ENCODE peak calls at places on chromosomes 2 and 18, in ten cellular contexts. E is hepatocyte; D is left lung; U is colonic mucosa; M is heart right ventricle; C is CD8-positive, alpha-beta memory T cell; F is fibroblast of lung; N is thyroid gland; S is CD4-positive, alpha-beta T cell; P is CD4-positive, CD25-positive, alpha-beta regulatory T cell. X is an unnamed sample. For H3K9me3, the result is how much of the 10 kb centered on the place peaks cover.

GRCh38 chr2:9474361-9475117 is at the start of gene IAH1:
- DNase-seq in E (peak), M (peak), U (peak), F (peak), N (peak), P (peak), D (peak), S (peak), C (peak), X (peak)

GRCh38 chr18:10950080-10950875 is 199.1 kb downstream of the PIEZO2 start:
- DNase-seq in C (no peak), D (no peak), U (no peak), S (no peak), E (no peak), N (no peak), P (no peak), M (no peak), F (no peak), X (no peak)

GRCh38 chr2:207233731-207234130 is 68.0 kb upstream of the KLF7 start:
- DNase-seq in E (no peak), S (no peak), P (no peak), M (no peak), N (no peak), C (no peak), F (no peak), U (no peak), D (no peak), X (no peak)

GRCh38 chr18:79944126-79944731 is 7.2 kb downstream of the SLC66A2 start:
- DNase-seq in D (peak), M (no peak), C (no peak), N (peak), P (no peak), E (no peak), F (no peak), U (peak), S (no peak), X (no peak)

GRCh38 chr2:216691210-216691741 is 4.1 kb downstream of the IGFBP5 start:
- DNase-seq in P (no peak), C (no peak), S (no peak), E (peak), U (no peak), F (peak), D (peak), M (peak), N (peak), X (peak)

GRCh38 chr18:76363451-76364120 is 131.5 kb downstream of the ZNF516 start:
- DNase-seq in N (no peak), D (no peak), M (no peak), C (no peak), E (no peak), F (peak), P (no peak), S (no peak), U (no peak), X (peak)

GRCh38 chr2:141824790-141825189 is 306.0 kb downstream of the LRP1B start:
- DNase-seq in S (no peak), F (no peak), N (no peak), C (no peak), D (no peak), P (no peak), U (no peak), M (no peak), E (no peak), X (no peak)

GRCh38 chr18:34976899-34977786 is 64.1 kb upstream of the MAPRE2 start:
- DNase-seq in C (peak), P (peak), D (peak), U (peak), N (peak), S (peak), M (peak), E (peak), F (peak), X (peak)

GRCh38 chr2:218569661-218570500 is 1.2 kb downstream of the CNOT9 start:
- DNase-seq in P (no peak), M (no peak), S (no peak), N (no peak), E (peak), U (peak), D (peak), F (peak), C (peak), X (no peak)

GRCh38 chr2:105417789-105418475 is 19.1 kb upstream of the FHL2 start:
- DNase-seq in S (no peak), N (no peak), P (no peak), E (no peak), M (no peak), D (no peak), C (no peak), U (no peak), F (peak), X (no peak)

GRCh38 chr2:27903018-27903417 is 12.5 kb downstream of the BABAM2 start:
- DNase-seq in F (peak), N (no peak), C (no peak), D (no peak), S (no peak), P (no peak), M (no peak), U (no peak), E (no peak), X (no peak)

DNA sequence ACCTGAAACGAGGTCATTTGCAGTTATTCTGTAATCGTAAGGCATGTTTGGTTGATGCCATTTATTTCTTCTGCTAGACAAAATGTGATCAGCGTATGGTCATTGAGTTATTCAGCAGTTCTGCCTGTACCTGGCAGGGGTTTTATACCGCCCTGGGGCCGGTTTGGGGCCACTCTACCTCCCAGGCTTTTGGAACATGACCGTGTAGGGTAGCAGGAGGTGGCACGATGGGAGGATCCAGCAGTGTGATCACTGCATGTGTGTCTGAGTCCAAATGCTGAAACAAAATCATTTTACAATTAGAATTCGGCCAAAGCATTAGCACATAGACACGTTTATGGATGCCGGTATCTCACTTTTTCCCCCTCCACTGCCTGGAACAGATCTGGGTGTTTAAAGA is 26.7 kb downstream of the LPIN1 start:
- DNase-seq in C (no peak), P (no peak), N (no peak), U (no peak), S (no peak), D (no peak), M (no peak), E (no peak), F (no peak), X (no peak)
- H3K27ac ChIP-seq in C (no peak), P (no peak), N (no peak), U (no peak), S (no peak), D (no peak), M (no peak), E (no peak), F (no peak), X (no peak)

GRCh38 chr2:81002906-81003305 is 698.4 kb upstream of the LRRTM1 start:
- DNase-seq in F (no peak), M (no peak), S (no peak), E (no peak), U (no peak), D (no peak), N (no peak), C (no peak), P (no peak), X (no peak)

GRCh38 chr2:81007104-81007503 is 702.6 kb upstream of the LRRTM1 start:
- DNase-seq in U (no peak), E (no peak), M (no peak), D (no peak), N (no peak), S (no peak), P (no peak), C (no peak), F (no peak), X (no peak)
- H3K9me3 ChIP-seq in U (under half), E (under half), M (under half), D (under half), N (under half), S (under half), P (under half), C (under half), F (under half), X (under half)

GRCh38 chr2:74845217-74845751 is 11.4 kb downstream of the HK2 start:
- DNase-seq in S (peak), M (peak), F (peak), N (peak), D (peak), C (no peak), U (peak), P (no peak), E (peak), X (peak)
- H3K27ac ChIP-seq in S (no peak), M (peak), F (peak), N (peak), D (peak), C (no peak), U (peak), P (peak), E (peak), X (peak)

GRCh38 chr2:107618769-107619168 is 207.9 kb upstream of the RGPD4 start:
- DNase-seq in U (no peak), M (no peak), P (no peak), C (no peak), F (no peak), D (no peak), S (no peak), E (no peak), N (no peak), X (no peak)
- H3K9me3 ChIP-seq in U (under half), M (under half), P (under half), C (under half), F (under half), D (under half), S (under half), E (under half), N (under half), X (under half)

DNA sequence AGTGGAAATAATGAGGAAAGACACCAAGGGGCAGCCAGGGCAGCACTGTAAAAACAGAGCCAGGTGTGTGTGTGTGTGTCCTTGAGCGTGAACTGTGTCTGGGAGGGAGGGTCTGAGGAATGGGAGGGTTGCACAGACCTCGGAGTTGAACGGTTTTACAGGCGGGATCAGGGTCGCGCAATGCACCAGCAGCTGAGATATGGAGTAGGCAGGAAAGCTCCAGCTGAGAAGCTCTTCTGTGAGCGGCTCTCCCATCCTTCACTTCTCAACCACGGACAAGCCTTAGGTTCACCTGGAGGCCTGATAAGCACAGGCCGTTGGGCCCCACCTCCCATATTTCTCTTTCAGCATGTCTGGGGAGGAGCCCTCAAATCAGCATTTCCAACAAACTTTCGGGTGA is 12.1 kb downstream of the SERTAD2 start:
- DNase-seq in P (no peak), N (peak), E (no peak), M (no peak), U (no peak), D (no peak), C (no peak), F (no peak), S (no peak), X (no peak)
- H3K27ac ChIP-seq in P (no peak), N (no peak), E (peak), M (no peak), U (no peak), D (no peak), C (no peak), F (no peak), S (no peak), X (no peak)

GRCh38 chr2:179240481-179241451 is 23.9 kb downstream of the SESTD1 start:
- DNase-seq in M (no peak), D (no peak), U (no peak), P (no peak), N (no peak), F (no peak), C (no peak), E (no peak), S (no peak), X (no peak)
- H3K9me3 ChIP-seq in M (under half), D (under half), U (under half), P (under half), N (under half), F (under half), C (under half), E (under half), S (under half), X (under half)

GRCh38 chr2:68824831-68825230 is 46.4 kb downstream of the BMP10 start:
- DNase-seq in D (no peak), N (no peak), M (no peak), C (no peak), U (no peak), P (no peak), E (no peak), S (no peak), F (peak), X (no peak)

GRCh38 chr2:68829764-68830163 is 41.4 kb downstream of the BMP10 start:
- DNase-seq in S (no peak), E (no peak), M (no peak), F (no peak), N (no peak), D (no peak), C (no peak), U (no peak), P (no peak), X (no peak)

GRCh38 chr2:68825891-68826290 is 45.3 kb downstream of the BMP10 start:
- DNase-seq in U (no peak), C (no peak), M (no peak), D (no peak), E (no peak), P (no peak), F (no peak), N (no peak), S (no peak), X (no peak)

GRCh38 chr2:68828887-68829708 is 42.1 kb downstream of the BMP10 start:
- DNase-seq in E (peak), M (peak), F (peak), C (peak), D (peak), S (peak), U (peak), N (peak), P (peak), X (peak)

DNA sequence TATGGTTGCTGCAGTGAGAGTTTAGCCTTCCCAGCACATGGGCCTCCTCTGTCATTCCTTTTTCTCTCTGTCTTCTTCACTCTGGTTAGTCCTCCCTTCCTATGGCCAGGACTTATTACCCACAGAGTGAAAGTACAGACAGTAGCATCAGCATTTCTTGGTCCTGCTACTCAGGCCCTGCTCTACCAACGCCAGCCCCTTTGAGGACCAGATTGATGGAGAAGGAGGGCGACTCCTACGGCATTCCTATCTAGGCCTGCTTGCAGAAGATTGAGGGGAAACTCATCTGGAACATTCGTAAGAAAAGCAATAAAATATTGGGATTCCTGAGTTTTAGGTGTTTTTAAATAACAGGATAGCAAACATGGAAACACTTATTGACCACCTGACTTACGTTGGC is 43.5 kb downstream of the BMP10 start:
- DNase-seq in D (no peak), F (no peak), U (no peak), C (no peak), P (no peak), S (no peak), E (no peak), N (no peak), M (no peak), X (no peak)
- H3K27ac ChIP-seq in D (no peak), F (no peak), U (no peak), C (no peak), P (no peak), S (peak), E (no peak), N (no peak), M (peak), X (peak)

GRCh38 chr2:29723255-29724001 is 198.0 kb downstream of the ALK start:
- DNase-seq in D (no peak), U (no peak), F (no peak), P (no peak), N (no peak), S (no peak), C (no peak), E (no peak), M (no peak), X (no peak)
- H3K9me3 ChIP-seq in D (under half), U (under half), F (under half), P (under half), N (under half), S (under half), C (under half), E (under half), M (under half), X (under half)

X was measured in uterus.